ENCODE peak calls at places on chromosomes 13 and 19, in four cellular contexts. One of them, this sample, is unnamed.

GRCh38 chr13:29801737-29802305 is 48.6 kb downstream of the UBL3 start:
- DNase-seq in H9: no peak
- DNase-seq in GM13977: no peak
- DNase-seq in IMR-90: peak; percentile 20
- DNase-seq in this sample: no peak

GRCh38 chr19:28374971-28375370 is 838.0 kb downstream of the UQCRFS1 start:
- DNase-seq in H9: no peak
- DNase-seq in IMR-90: no peak
- DNase-seq in GM13977: no peak
- DNase-seq in this sample: no peak

GRCh38 chr13:59157181-59157580 is 1006.5 kb downstream of the DIAPH3 start:
- DNase-seq in H9: no peak
- DNase-seq in IMR-90: no peak
- DNase-seq in GM13977: no peak
- DNase-seq in this sample: no peak

GRCh38 chr13:66933994-66934393 is 296.1 kb downstream of the PCDH9 start:
- DNase-seq in H9: no peak
- DNase-seq in IMR-90: peak; percentile 90
- DNase-seq in GM13977: no peak
- DNase-seq in this sample: no peak

GRCh38 chr13:110471833-110472162 is 89.7 kb downstream of the RAB20 start:
- DNase-seq in H9: no peak
- DNase-seq in GM13977: peak; percentile 89
- DNase-seq in IMR-90: peak; percentile 37
- DNase-seq in this sample: peak; percentile 91

GRCh38 chr19:49887037-49887652 is 9.5 kb downstream of the IL4I1 start:
- DNase-seq in GM13977: no peak
- DNase-seq in IMR-90: no peak
- DNase-seq in H9: no peak
- DNase-seq in this sample: no peak

GRCh38 chr19:19594371-19594770 is 24.1 kb downstream of the PBX4 start:
- DNase-seq in GM13977: no peak
- DNase-seq in IMR-90: no peak
- DNase-seq in H9: no peak
- DNase-seq in this sample: no peak

GRCh38 chr19:41646589-41647204 is 19.8 kb upstream of the CEACAM4 start:
- DNase-seq in H9: no peak
- DNase-seq in GM13977: no peak
- DNase-seq in IMR-90: no peak
- DNase-seq in this sample: no peak

GRCh38 chr13:49310251-49310650 is 62.5 kb downstream of the CDADC1 start:
- DNase-seq in IMR-90: no peak
- DNase-seq in H9: no peak
- DNase-seq in GM13977: no peak
- DNase-seq in this sample: no peak

GRCh38 chr19:35040826-35041547 is 534 bp upstream of the HPN start:
- DNase-seq in H9: peak; percentile 87
- DNase-seq in GM13977: no peak
- DNase-seq in IMR-90: no peak
- DNase-seq in this sample: no peak

GRCh38 chr19:33705860-33706259 is 84.1 kb downstream of the CHST8 start:
- DNase-seq in GM13977: no peak
- DNase-seq in IMR-90: no peak
- DNase-seq in H9: no peak
- DNase-seq in this sample: no peak

GRCh38 chr13:27587083-27587482 is 33.2 kb downstream of the LNX2 start:
- DNase-seq in IMR-90: no peak
- DNase-seq in H9: no peak
- DNase-seq in GM13977: no peak
- DNase-seq in this sample: no peak

GRCh38 chr13:25699056-25699455 is 327.3 kb downstream of the ATP8A2 start:
- DNase-seq in GM13977: no peak
- DNase-seq in IMR-90: no peak
- DNase-seq in H9: no peak
- DNase-seq in this sample: no peak

GRCh38 chr13:54198911-54199310 is 1170.3 kb downstream of the OLFM4 start:
- DNase-seq in H9: no peak
- DNase-seq in GM13977: no peak
- DNase-seq in IMR-90: no peak
- DNase-seq in this sample: no peak

GRCh38 chr19:28878862-28879566 is 333.9 kb downstream of the UQCRFS1 start:
- DNase-seq in IMR-90: peak; percentile 71
- DNase-seq in GM13977: peak; percentile 56
- DNase-seq in H9: peak; percentile 70
- DNase-seq in this sample: peak; percentile 57

GRCh38 chr13:48994731-48995130 is 19.0 kb downstream of the FNDC3A start:
- DNase-seq in IMR-90: peak; percentile 68
- DNase-seq in H9: no peak
- DNase-seq in GM13977: no peak
- DNase-seq in this sample: no peak

GRCh38 chr13:24671367-24672117 is 8.7 kb upstream of the ATP12A start:
- DNase-seq in IMR-90: peak; percentile 72
- DNase-seq in H9: peak; percentile 61
- DNase-seq in GM13977: peak; percentile 51
- DNase-seq in this sample: peak; percentile 54

GRCh38 chr13:40624338-40624737 is 42.1 kb downstream of the FOXO1 start:
- DNase-seq in IMR-90: no peak
- DNase-seq in H9: no peak
- DNase-seq in GM13977: no peak
- DNase-seq in this sample: no peak

GRCh38 chr19:9130965-9131364 is 4.2 kb upstream of the OR7G3 start:
- DNase-seq in H9: no peak
- DNase-seq in IMR-90: no peak
- DNase-seq in GM13977: no peak
- DNase-seq in this sample: no peak

GRCh38 chr13:33518442-33518841 is 232.9 kb upstream of the STARD13 start:
- DNase-seq in H9: no peak
- DNase-seq in IMR-90: no peak
- DNase-seq in GM13977: no peak
- DNase-seq in this sample: no peak

GRCh38 chr19:14350302-14350701 is 30.9 kb upstream of the ADGRE5 start:
- DNase-seq in IMR-90: no peak
- DNase-seq in H9: no peak
- DNase-seq in GM13977: peak; percentile 9
- DNase-seq in this sample: no peak

GRCh38 chr19:7751157-7751783 is 3.9 kb upstream of the CD209 start:
- DNase-seq in IMR-90: peak; percentile 6
- DNase-seq in GM13977: no peak
- DNase-seq in H9: no peak
- DNase-seq in this sample: no peak

GRCh38 chr13:40165533-40165932 is 500.9 kb downstream of the FOXO1 start:
- DNase-seq in H9: no peak
- DNase-seq in IMR-90: no peak
- DNase-seq in GM13977: no peak
- DNase-seq in this sample: no peak

GRCh38 chr13:110396913-110397379 is 89.9 kb downstream of the COL4A2 start:
- DNase-seq in H9: no peak
- DNase-seq in GM13977: no peak
- DNase-seq in IMR-90: peak; percentile 100
- DNase-seq in this sample: no peak

GRCh38 chr19:45862271-45862563 is 730 bp downstream of the SYMPK start:
- DNase-seq in IMR-90: no peak
- DNase-seq in H9: no peak
- DNase-seq in GM13977: no peak
- DNase-seq in this sample: no peak

GRCh38 chr19:57872450-57872849 is 16.4 kb downstream of the ZNF814 start:
- DNase-seq in IMR-90: no peak
- DNase-seq in H9: no peak
- DNase-seq in GM13977: no peak
- DNase-seq in this sample: no peak

DNA sequence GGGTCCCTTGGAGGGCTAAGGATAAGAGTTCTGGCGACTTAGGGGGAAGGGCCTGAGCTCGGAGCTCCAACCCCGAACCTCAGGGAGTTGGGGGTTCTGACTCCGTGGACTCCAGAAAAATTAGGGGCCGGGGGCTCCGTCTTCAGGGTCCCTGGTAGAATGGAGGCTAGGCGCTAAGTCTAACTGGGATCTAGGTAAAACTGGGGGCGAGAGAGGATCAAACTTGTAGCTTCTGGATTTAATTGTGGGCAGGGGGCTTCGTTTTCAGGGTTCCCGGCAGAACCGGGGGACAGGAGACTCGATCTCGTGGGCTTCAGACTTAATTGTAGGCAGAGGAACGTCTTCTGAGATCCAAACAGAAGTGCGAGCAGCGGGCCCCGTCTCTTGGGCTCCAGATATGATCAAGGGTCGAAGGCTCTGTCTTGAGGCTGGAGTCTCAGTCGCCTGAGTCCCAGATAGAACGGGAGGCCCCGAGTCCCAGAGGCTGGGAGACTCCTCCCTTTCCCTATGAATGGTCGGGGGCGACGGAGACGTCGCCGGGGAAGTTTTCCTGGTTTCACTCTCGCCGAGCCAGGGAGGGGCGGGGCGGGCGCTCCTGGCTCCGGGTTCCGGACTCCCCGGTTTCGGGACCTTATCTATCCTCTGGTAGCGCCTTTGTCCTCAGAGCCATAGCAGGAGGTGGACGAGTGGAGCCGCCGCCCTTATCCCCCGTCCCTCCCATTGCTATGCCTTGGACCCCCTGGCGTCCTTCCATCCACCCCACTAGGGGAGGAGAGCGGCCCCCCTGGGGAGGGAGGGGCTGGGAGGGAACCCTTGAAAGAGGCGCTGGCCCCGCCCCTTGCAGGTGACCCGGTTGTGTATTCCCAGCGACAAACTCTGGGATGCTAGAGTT is 1.3 kb downstream of the NECTIN2 start:
- DNase-seq in H9: peak; percentile 81
- DNase-seq in GM13977: no peak
- DNase-seq in IMR-90: peak; percentile 58
- DNase-seq in this sample: peak; percentile 14
- TF ChIP-seq CTCF in H9: no peak
- TF ChIP-seq CTCF in GM13977: no peak
- TF ChIP-seq CTCF in IMR-90: no peak
- TF ChIP-seq CTCF in this sample: no peak

GRCh38 chr13:51449018-51449417 is 3.8 kb downstream of the INTS6 start:
- DNase-seq in IMR-90: no peak
- DNase-seq in GM13977: no peak
- DNase-seq in H9: no peak
- DNase-seq in this sample: no peak

DNA sequence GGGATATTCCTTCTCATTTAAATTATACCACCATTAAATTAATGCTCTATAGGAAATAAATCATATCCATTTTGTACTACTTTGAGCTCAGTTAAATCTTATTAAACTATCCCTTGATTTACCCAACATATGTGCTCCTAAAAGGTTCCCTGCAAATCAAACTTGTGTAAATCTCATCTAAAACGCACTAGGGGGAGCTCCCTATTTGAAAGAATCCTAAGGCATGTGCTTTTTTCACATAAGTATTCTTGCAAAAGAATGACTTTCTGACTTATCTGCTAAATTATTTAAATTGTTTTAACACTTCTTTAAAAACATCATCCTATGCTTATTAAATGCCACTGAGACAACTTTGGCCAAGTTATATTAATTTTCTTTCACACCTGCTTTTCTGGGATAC is 7.9 kb downstream of the INTS6 start:
- DNase-seq in H9: no peak
- DNase-seq in IMR-90: peak; percentile 68
- DNase-seq in GM13977: no peak
- DNase-seq in this sample: no peak
- TF ChIP-seq CTCF in H9: peak; percentile 53
- TF ChIP-seq CTCF in IMR-90: peak; percentile 55
- TF ChIP-seq CTCF in GM13977: no peak
- TF ChIP-seq CTCF in this sample: peak; percentile 10

GRCh38 chr19:1989513-1990229 is 25.8 kb downstream of the BTBD2 start:
- DNase-seq in H9: peak; percentile 24
- DNase-seq in IMR-90: no peak
- DNase-seq in GM13977: no peak
- DNase-seq in this sample: no peak

GRCh38 chr19:1985588-1986356 is 29.7 kb downstream of the BTBD2 start:
- DNase-seq in H9: peak; percentile 42
- DNase-seq in GM13977: no peak
- DNase-seq in IMR-90: no peak
- DNase-seq in this sample: no peak

GRCh38 chr19:1986357-1987162 is 29.0 kb downstream of the BTBD2 start:
- DNase-seq in GM13977: no peak
- DNase-seq in H9: peak; percentile 34
- DNase-seq in IMR-90: no peak
- DNase-seq in this sample: no peak

GRCh38 chr19:1990230-1991017 is 25.1 kb downstream of the BTBD2 start:
- DNase-seq in IMR-90: no peak
- DNase-seq in GM13977: no peak
- DNase-seq in H9: no peak
- DNase-seq in this sample: no peak

GRCh38 chr19:1987197-1988187 is 28.0 kb downstream of the BTBD2 start:
- DNase-seq in H9: peak; percentile 31
- DNase-seq in IMR-90: no peak
- DNase-seq in GM13977: no peak
- DNase-seq in this sample: no peak
- TF ChIP-seq CTCF in H9: peak; percentile 16
- TF ChIP-seq CTCF in IMR-90: peak; percentile 4
- TF ChIP-seq CTCF in GM13977: no peak
- TF ChIP-seq CTCF in this sample: no peak

GRCh38 chr13:91078093-91078679 is 269.3 kb upstream of the MIR17HG start:
- DNase-seq in IMR-90: no peak
- DNase-seq in H9: no peak
- DNase-seq in GM13977: peak; percentile 12
- DNase-seq in this sample: no peak
- TF ChIP-seq CTCF in IMR-90: no peak
- TF ChIP-seq CTCF in H9: peak; percentile 62
- TF ChIP-seq CTCF in GM13977: peak; percentile 36
- TF ChIP-seq CTCF in this sample: peak; percentile 33

GRCh38 chr13:85655040-85655439 is 144.2 kb downstream of the SLITRK6 start:
- DNase-seq in GM13977: no peak
- DNase-seq in IMR-90: no peak
- DNase-seq in H9: no peak
- DNase-seq in this sample: no peak
- TF ChIP-seq CTCF in GM13977: no peak
- TF ChIP-seq CTCF in IMR-90: no peak
- TF ChIP-seq CTCF in H9: no peak
- TF ChIP-seq CTCF in this sample: no peak

DNA sequence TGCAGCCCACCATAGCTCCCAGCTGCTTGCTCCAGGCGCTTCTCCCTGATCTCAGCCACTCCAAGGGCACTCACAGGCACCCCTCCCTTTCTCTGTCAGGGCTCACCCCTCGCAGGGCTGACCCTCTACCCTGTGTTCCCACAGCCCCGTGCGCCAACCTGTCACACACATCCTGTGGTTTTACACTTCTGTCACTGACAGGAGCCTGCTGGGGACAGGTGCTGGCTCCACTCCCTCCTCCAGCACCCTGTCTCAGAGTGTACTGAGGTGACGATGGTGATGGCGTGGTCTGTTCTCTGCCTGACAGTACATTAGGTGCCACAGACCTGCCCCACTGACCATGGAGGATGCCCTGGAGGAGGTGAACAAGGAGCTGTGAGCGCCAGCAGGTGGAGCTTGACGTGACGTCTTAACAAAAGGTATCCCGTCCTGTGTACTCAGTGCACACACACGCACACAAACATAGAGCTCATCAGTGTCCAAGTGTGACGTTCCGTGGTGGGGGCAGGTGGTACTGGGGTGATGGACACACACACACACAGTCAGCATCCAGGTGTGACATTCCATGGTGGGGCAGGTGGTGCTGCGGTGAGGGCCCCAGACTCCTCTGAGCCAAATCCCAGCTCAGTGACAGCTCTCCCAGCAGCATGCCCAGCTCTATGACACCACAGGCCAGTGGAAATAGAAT is 20.9 kb downstream of the C19orf44 start:
- DNase-seq in GM13977: peak; percentile 21
- DNase-seq in IMR-90: no peak
- DNase-seq in H9: no peak
- DNase-seq in this sample: no peak
- TF ChIP-seq CTCF in GM13977: no peak
- TF ChIP-seq CTCF in IMR-90: no peak
- TF ChIP-seq CTCF in H9: no peak
- TF ChIP-seq CTCF in this sample: no peak

GRCh38 chr13:112956516-112957294 is 12.3 kb upstream of the MCF2L start:
- DNase-seq in IMR-90: no peak
- DNase-seq in H9: no peak
- DNase-seq in GM13977: no peak
- DNase-seq in this sample: no peak
- TF ChIP-seq CTCF in IMR-90: no peak
- TF ChIP-seq CTCF in H9: no peak
- TF ChIP-seq CTCF in GM13977: no peak
- TF ChIP-seq CTCF in this sample: no peak